ENCODE peak calls at places on chromosomes 4 and X, in ten cellular contexts. O is prostate gland, S is testis, Z is body of pancreas, I is tibial nerve, R is IMR-90, P is adrenal gland, L is right lobe of liver, G is GM12891, U is lower leg skin. C is an unnamed sample.

GRCh38 chr4:2789351-2789750 is 3.5 kb upstream of the SH3BP2 start:
- DNase-seq in P (no peak), I (no peak), L (peak; percentile 40), U (peak; percentile 77), S (no peak), O (no peak), Z (peak; percentile 7), G (no peak), R (no peak), C (no peak)

GRCh38 chrX:44908198-44908597 is 35.2 kb downstream of the KDM6A start:
- DNase-seq in G (no peak), P (no peak), R (peak; percentile 28), I (no peak), Z (no peak), U (no peak), O (no peak), L (no peak), S (no peak), C (no peak)

GRCh38 chrX:21883258-21883657 is 27.5 kb downstream of the YY2 start:
- DNase-seq in U (no peak), R (no peak), L (peak; percentile 39), Z (no peak), O (no peak), G (no peak), P (no peak), I (peak; percentile 13), S (peak; percentile 19), C (no peak)

GRCh38 chr4:98851806-98852205 is 77.1 kb downstream of the EIF4E start:
- DNase-seq in O (no peak), U (no peak), R (peak; percentile 64), L (no peak), I (no peak), G (no peak), S (no peak), Z (no peak), P (no peak), C (no peak)

GRCh38 chr4:185719493-185719843 is 92.5 kb downstream of the SORBS2 start:
- DNase-seq in L (no peak), P (no peak), U (no peak), R (no peak), I (no peak), Z (no peak), G (no peak), S (no peak), O (no peak), C (no peak)

GRCh38 chrX:39854772-39855747 is 242.7 kb downstream of the BCOR start:
- DNase-seq in G (no peak), I (no peak), R (no peak), L (no peak), O (no peak), Z (no peak), U (no peak), P (no peak), S (no peak), C (no peak)

GRCh38 chr4:104519588-104519987 is 24.9 kb upstream of the CXXC4 start:
- DNase-seq in G (no peak), I (no peak), O (no peak), L (no peak), P (no peak), S (no peak), Z (no peak), U (no peak), R (no peak), C (no peak)

GRCh38 chr4:40924096-40924792 is 174.5 kb downstream of the NSUN7 start:
- DNase-seq in L (peak; percentile 63), Z (peak; percentile 63), O (no peak), I (peak; percentile 53), G (peak; percentile 57), S (peak; percentile 71), R (peak; percentile 49), P (peak; percentile 79), U (peak; percentile 89), C (no peak)

GRCh38 chr4:38884254-38884653 is 16.6 kb downstream of the FAM114A1 start:
- DNase-seq in R (no peak), S (no peak), O (no peak), P (no peak), L (no peak), I (no peak), U (no peak), G (no peak), Z (no peak), C (no peak)

GRCh38 chrX:108439434-108439883 is at the start of gene COL4A5:
- DNase-seq in R (peak; percentile 80), L (peak; percentile 41), I (peak; percentile 4), O (peak; percentile 64), P (peak; percentile 58), S (peak; percentile 71), G (no peak), Z (peak; percentile 33), U (no peak), C (no peak)
- TF ChIP-seq POLR2A in R (no peak), L (no peak), I (no peak), O (no peak), P (no peak), S (no peak), G (no peak), Z (no peak), U (no peak), C (no peak)

GRCh38 chr4:118589471-118590055 is 95.6 kb upstream of the METTL14 start:
- DNase-seq in S (no peak), G (no peak), L (no peak), O (no peak), U (no peak), R (no peak), P (no peak), I (no peak), Z (no peak), C (no peak)

GRCh38 chr4:118587116-118587869 is 97.9 kb upstream of the METTL14 start:
- DNase-seq in Z (no peak), O (no peak), L (no peak), U (no peak), G (no peak), P (no peak), S (no peak), I (no peak), R (no peak), C (no peak)

GRCh38 chr4:118587946-118588345 is 97.2 kb upstream of the METTL14 start:
- DNase-seq in I (no peak), Z (no peak), R (no peak), U (no peak), L (no peak), S (no peak), G (no peak), O (no peak), P (no peak), C (no peak)

GRCh38 chr4:118586357-118586790 is 98.8 kb upstream of the METTL14 start:
- DNase-seq in Z (peak; percentile 39), I (no peak), U (no peak), O (no peak), R (no peak), S (peak; percentile 81), P (peak; percentile 28), G (no peak), L (peak; percentile 95), C (no peak)

DNA sequence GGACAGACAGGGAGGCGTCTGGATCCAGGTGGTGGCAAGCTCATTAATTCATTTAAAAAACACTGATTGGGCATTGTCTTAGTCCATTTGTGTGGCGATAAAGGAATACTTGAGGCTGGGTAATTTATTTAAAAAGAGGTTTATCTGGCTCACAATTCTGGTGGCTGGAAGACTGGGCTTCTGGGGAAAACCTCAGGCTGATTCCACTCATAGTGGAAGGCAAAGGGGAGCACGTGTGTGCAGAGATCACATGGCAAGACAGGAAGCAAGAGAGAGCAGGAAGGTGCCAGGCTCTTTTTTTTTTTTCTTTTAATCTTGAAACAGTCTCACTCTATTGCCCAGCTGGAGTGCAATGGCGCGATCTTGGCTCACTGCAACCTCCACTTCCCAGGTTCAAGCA is 100.2 kb upstream of the METTL14 start:
- DNase-seq in P (no peak), G (no peak), O (no peak), Z (no peak), U (no peak), S (no peak), I (no peak), R (no peak), L (no peak), C (no peak)
- TF ChIP-seq POLR2A in P (no peak), G (no peak), O (no peak), Z (no peak), U (no peak), S (no peak), I (no peak), R (no peak), L (no peak), C (no peak)

DNA sequence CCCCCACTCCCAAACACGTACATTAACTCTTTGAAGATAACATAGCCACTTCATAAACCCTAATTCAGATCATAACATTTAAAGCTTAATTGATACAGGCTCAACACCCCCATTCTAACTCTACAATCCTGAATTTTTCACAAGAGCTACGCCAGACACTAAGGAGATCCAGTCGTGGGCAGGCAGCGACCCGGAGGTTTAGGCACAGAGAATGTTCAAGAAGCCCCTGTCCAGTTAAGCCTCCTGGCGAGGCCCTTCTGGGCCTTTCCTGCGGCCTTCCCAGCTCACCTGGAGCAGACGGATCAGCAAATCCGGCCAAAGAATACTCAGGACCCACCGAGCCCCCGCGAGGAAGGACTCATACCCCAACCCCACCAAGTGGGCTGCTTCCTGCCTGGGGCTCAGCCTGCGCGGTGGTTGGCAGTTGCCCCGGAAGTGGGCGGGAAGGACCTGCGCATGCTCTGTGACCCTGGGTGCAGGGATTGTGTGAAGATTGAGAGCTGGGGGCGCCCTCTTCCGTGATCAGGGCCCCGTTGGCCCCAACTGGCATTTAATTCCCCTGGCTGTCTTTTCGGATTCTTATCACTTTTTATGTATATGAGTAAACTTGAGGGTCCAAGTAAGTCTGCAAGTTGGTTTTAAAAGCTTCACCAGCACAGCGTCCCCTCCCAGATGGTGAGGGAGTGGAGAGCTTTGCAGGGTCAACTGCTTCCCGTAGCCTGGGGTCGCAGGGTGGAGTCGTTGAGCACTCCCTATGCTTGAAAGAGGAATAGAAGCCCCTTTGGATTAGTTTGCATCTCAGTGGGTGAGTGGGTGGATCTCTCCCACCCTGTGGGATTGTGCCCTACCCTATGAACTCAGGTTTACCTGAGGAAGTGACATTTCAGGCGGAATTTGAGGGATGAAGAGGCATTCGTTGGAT is at the start of gene TRIM61:
- DNase-seq in G (no peak), I (no peak), S (peak; percentile 93), O (no peak), U (no peak), L (no peak), Z (no peak), R (peak; percentile 54), P (peak; percentile 70), C (no peak)
- TF ChIP-seq POLR2A in G (no peak), I (no peak), S (no peak), O (no peak), U (no peak), L (no peak), Z (no peak), R (no peak), P (no peak), C (no peak)

DNA sequence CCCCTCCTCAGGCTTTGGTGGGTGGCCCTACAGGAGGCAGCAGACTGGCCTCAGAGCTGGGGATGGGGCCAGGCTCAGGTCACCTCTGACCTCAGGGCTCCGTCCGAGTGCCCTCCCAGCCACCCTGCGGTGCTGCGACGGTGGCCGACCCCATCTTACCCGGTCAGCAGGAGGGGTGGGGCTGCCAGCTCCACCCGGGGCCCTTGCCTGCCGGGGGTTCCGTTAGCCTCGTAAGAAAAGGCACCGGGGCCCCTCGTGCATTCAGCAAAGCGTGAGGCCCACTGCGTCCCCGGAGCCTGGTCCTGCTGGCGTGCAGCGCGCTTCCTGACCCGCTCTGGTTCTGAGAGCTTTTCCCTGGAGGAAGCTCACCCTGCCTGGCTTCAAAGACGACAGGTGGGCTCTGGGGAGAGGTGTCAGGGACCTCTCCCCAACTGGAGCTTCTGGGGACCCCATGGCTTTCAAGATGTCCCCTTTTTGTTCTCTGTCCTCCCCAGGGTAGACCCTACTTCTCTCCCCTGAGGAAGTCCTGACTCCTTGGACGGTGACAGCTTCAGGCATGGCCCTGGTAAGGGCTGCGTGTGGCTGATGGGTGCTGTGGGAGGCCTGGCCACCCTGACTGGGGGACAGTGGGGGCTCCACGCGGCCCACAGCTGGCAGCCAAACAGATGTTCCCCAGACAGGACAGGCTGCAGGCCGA is 15.9 kb downstream of the FGFRL1 start:
- DNase-seq in U (no peak), P (no peak), Z (no peak), I (no peak), O (no peak), S (no peak), R (no peak), L (no peak), G (no peak), C (no peak)
- TF ChIP-seq POLR2A in U (no peak), P (no peak), Z (no peak), I (no peak), O (no peak), S (no peak), R (no peak), L (no peak), G (no peak), C (no peak)

C was measured in esophagus squamous epithelium.